ENCODE peak calls at places on chromosomes 13 and 19, in six cellular contexts. F is GM04503, O is NCI-H2081, D is T-cell, R is WTC11, K is glutamatergic neuron. I is an unnamed sample.
A peak's percentile ranks its signal among the peaks of the same experiment; 100 is the strongest.

GRCh38 chr19:2969104-2969504 is 8.3 kb upstream of the TLE6 start:
- DNase-seq in F (no peak), O (peak; percentile 97), D (no peak), R (no peak), K (no peak), I (peak; percentile 87)

GRCh38 chr19:49895566-49896297 is 955 bp downstream of the IL4I1 start:
- DNase-seq in F (no peak), O (no peak), D (no peak), R (no peak), K (no peak), I (no peak)

GRCh38 chr13:98014766-98015165 is 61.3 kb downstream of the IPO5 start:
- DNase-seq in F (peak; percentile 79), O (no peak), D (no peak), R (no peak), K (no peak), I (no peak)

GRCh38 chr13:44448373-44448772 is 74.7 kb downstream of the SERP2 start:
- DNase-seq in F (no peak), O (no peak), D (no peak), R (no peak), K (no peak), I (no peak)

GRCh38 chr13:65339236-65339635 is 1890.9 kb downstream of the PCDH9 start:
- DNase-seq in F (no peak), O (no peak), D (no peak), R (no peak), K (no peak), I (no peak)

GRCh38 chr19:2077398-2077797 is 18.7 kb downstream of the MOB3A start:
- DNase-seq in F (no peak), O (no peak), D (no peak), R (no peak), K (no peak), I (no peak)

GRCh38 chr19:2164020-2164988 is 571 bp downstream of the DOT1L start:
- DNase-seq in F (no peak), O (no peak), D (no peak), R (no peak), K (peak; percentile 38), I (peak; percentile 65)

GRCh38 chr13:32045963-32046785 is 14.6 kb downstream of the FRY start:
- DNase-seq in F (no peak), O (no peak), D (no peak), R (no peak), K (no peak), I (no peak)

GRCh38 chr19:3605770-3606169 is 905 bp downstream of the TBXA2R start:
- DNase-seq in F (no peak), O (no peak), D (no peak), R (no peak), K (no peak), I (no peak)

GRCh38 chr19:58279925-58280316 is 1.2 kb downstream of the ZNF8 start:
- DNase-seq in F (no peak), O (no peak), D (no peak), R (no peak), K (no peak), I (no peak)

GRCh38 chr13:94716016-94716415 is 3.7 kb upstream of the SOX21 start:
- DNase-seq in F (no peak), O (peak; percentile 42), D (no peak), R (no peak), K (no peak), I (no peak)

GRCh38 chr13:76474356-76474755 is 411.8 kb downstream of the KCTD12 start:
- DNase-seq in F (no peak), O (no peak), D (no peak), R (no peak), K (no peak), I (no peak)

GRCh38 chr13:102817241-102817640 is 18.3 kb downstream of the BIVM start:
- DNase-seq in F (no peak), O (no peak), D (no peak), R (no peak), K (no peak), I (no peak)

GRCh38 chr13:20460744-20461143 is 64.9 kb downstream of the CRYL1 start:
- DNase-seq in F (no peak), O (no peak), D (no peak), R (no peak), K (no peak), I (no peak)

GRCh38 chr19:35468637-35469036 is 20.6 kb downstream of the FFAR2 start:
- DNase-seq in F (peak; percentile 1), O (no peak), D (peak; percentile 58), R (peak; percentile 60), K (no peak), I (peak; percentile 81)

GRCh38 chr13:39656325-39656677 is 839 bp downstream of the COG6 start:
- DNase-seq in F (no peak), O (no peak), D (no peak), R (no peak), K (no peak), I (no peak)

GRCh38 chr13:112441226-112441625 is 65.1 kb downstream of the SPACA7 start:
- DNase-seq in F (no peak), O (no peak), D (no peak), R (no peak), K (no peak), I (no peak)

GRCh38 chr19:46495789-46496099 is at the start of gene PNMA8B:
- DNase-seq in F (no peak), O (no peak), D (peak; percentile 26), R (peak; percentile 97), K (peak; percentile 97), I (peak; percentile 95)

GRCh38 chr19:19386373-19386869 is 19.1 kb upstream of the GATAD2A start:
- DNase-seq in F (no peak), O (no peak), D (no peak), R (no peak), K (no peak), I (no peak)

GRCh38 chr13:51781246-51782022 is 22.5 kb downstream of the DHRS12 start:
- DNase-seq in F (no peak), O (peak; percentile 0), D (no peak), R (peak; percentile 56), K (no peak), I (no peak)

GRCh38 chr13:100633461-100633860 is 41.1 kb downstream of the TMTC4 start:
- DNase-seq in F (peak; percentile 88), O (no peak), D (no peak), R (no peak), K (no peak), I (no peak)

GRCh38 chr19:37855098-37855497 is 51.3 kb downstream of the WDR87 start:
- DNase-seq in F (no peak), O (no peak), D (no peak), R (no peak), K (no peak), I (peak; percentile 4)

GRCh38 chr13:98214707-98215106 is 37.6 kb upstream of the RNF113B start:
- DNase-seq in F (no peak), O (no peak), D (no peak), R (no peak), K (no peak), I (no peak)

GRCh38 chr19:10007366-10007765 is 2.9 kb downstream of the COL5A3 start:
- DNase-seq in F (no peak), O (no peak), D (no peak), R (no peak), K (no peak), I (no peak)

GRCh38 chr19:6236310-6237291 is 43.2 kb downstream of the MLLT1 start:
- DNase-seq in F (no peak), O (no peak), D (no peak), R (no peak), K (no peak), I (peak; percentile 80)

GRCh38 chr13:21006141-21007005 is 55.0 kb downstream of the LATS2 start:
- DNase-seq in F (no peak), O (no peak), D (no peak), R (no peak), K (no peak), I (no peak)

GRCh38 chr19:7336321-7336973 is 12.3 kb upstream of the ARHGEF18 start:
- DNase-seq in F (no peak), O (no peak), D (no peak), R (no peak), K (no peak), I (no peak)

GRCh38 chr13:64993514-64994164 is 2236.5 kb downstream of the PCDH9 start:
- DNase-seq in F (no peak), O (no peak), D (no peak), R (no peak), K (no peak), I (no peak)

GRCh38 chr13:113881614-113882265 is 17.9 kb upstream of the GAS6 start:
- DNase-seq in F (no peak), O (no peak), D (no peak), R (no peak), K (no peak), I (no peak)

GRCh38 chr19:30391052-30391451 is 18.9 kb downstream of the ZNF536 start:
- DNase-seq in F (no peak), O (no peak), D (no peak), R (no peak), K (no peak), I (no peak)

GRCh38 chr13:69706807-69707206 is 400.8 kb upstream of the ATXN8OS start:
- DNase-seq in F (no peak), O (no peak), D (no peak), R (no peak), K (no peak), I (no peak)

GRCh38 chr19:11530432-11530831 is 1.5 kb upstream of the ECSIT start:
- DNase-seq in F (no peak), O (peak; percentile 96), D (no peak), R (peak; percentile 81), K (peak; percentile 75), I (peak; percentile 93)